ENCODE peak calls at places on chromosomes 16 and 17, in six cellular contexts. J is AG09309, H is right cardiac atrium, F is HAP-1, Y is dorsolateral prefrontal cortex, C is astrocyte. G is an unnamed sample.

GRCh38 chr17:28741358-28742349 is 2.2 kb upstream of the TRAF4 start:
- DNase-seq in F (no peak), J (no peak), H (no peak), Y (no peak), C (no peak), G (no peak)

GRCh38 chr16:49980166-49980565 is 44.9 kb upstream of the CNEP1R1 start:
- DNase-seq in J (no peak), H (no peak), F (no peak), Y (no peak), C (no peak), G (no peak)

GRCh38 chr16:81632392-81633146 is 146.5 kb upstream of the PLCG2 start:
- DNase-seq in Y (no peak), C (peak), H (no peak), J (no peak), F (no peak), G (peak)

GRCh38 chr17:78974635-78975591 is 4.8 kb downstream of the LGALS3BP start:
- DNase-seq in J (peak), C (peak), H (peak), F (peak), Y (no peak), G (peak)

GRCh38 chr16:81693047-81693446 is 86.0 kb upstream of the PLCG2 start:
- DNase-seq in H (peak), J (peak), Y (no peak), F (no peak), C (peak), G (no peak)

GRCh38 chr17:73342057-73342522 is 30.3 kb upstream of the CDC42EP4 start:
- DNase-seq in H (peak), Y (peak), C (peak), J (no peak), F (peak), G (peak)

GRCh38 chr17:31072186-31072585 is 22.6 kb upstream of the NF1 start:
- DNase-seq in Y (no peak), J (peak), C (no peak), F (peak), H (no peak), G (no peak)

GRCh38 chr17:47208744-47209488 is at the start of gene MYL4:
- DNase-seq in H (peak), J (no peak), C (no peak), F (no peak), Y (no peak), G (no peak)

GRCh38 chr16:50644730-50645129 is 36.4 kb downstream of the SNX20 start:
- DNase-seq in Y (no peak), H (no peak), C (peak), F (no peak), J (peak), G (peak)

GRCh38 chr17:72683506-72684404 is 408.7 kb downstream of the SLC39A11 start:
- DNase-seq in Y (no peak), J (peak), C (peak), F (no peak), H (peak), G (peak)

GRCh38 chr16:31202402-31203385 is at the start of gene PYCARD:
- DNase-seq in Y (no peak), C (peak), J (no peak), H (peak), F (no peak), G (peak)

GRCh38 chr16:59295474-59295873 is 561.4 kb upstream of the GOT2 start:
- DNase-seq in H (no peak), C (no peak), J (no peak), Y (no peak), F (no peak), G (no peak)

GRCh38 chr16:21650517-21650916 is 1.9 kb downstream of the IGSF6 start:
- DNase-seq in C (no peak), J (no peak), H (no peak), F (no peak), Y (no peak), G (no peak)
- H3K4me3 ChIP-seq in C (no peak), J (no peak), H (no peak), F (no peak), Y (no peak), G (no peak)

GRCh38 chr16:73301984-73302383 is 254.1 kb upstream of the ZFHX3 start:
- DNase-seq in C (no peak), F (no peak), J (no peak), H (no peak), Y (no peak), G (no peak)
- H3K4me3 ChIP-seq in C (no peak), F (no peak), J (no peak), H (no peak), Y (no peak), G (no peak)

GRCh38 chr16:86495357-86495701 is 15.0 kb upstream of the FOXF1 start:
- DNase-seq in F (no peak), Y (no peak), C (no peak), J (no peak), H (no peak), G (no peak)

GRCh38 chr16:86496929-86497381 is 13.4 kb upstream of the FOXF1 start:
- DNase-seq in J (no peak), H (no peak), F (no peak), Y (no peak), C (no peak), G (no peak)

GRCh38 chr16:86495756-86496261 is 14.5 kb upstream of the FOXF1 start:
- DNase-seq in H (no peak), C (no peak), J (no peak), Y (no peak), F (no peak), G (no peak)

GRCh38 chr16:86497551-86498021 is 12.7 kb upstream of the FOXF1 start:
- DNase-seq in Y (no peak), C (no peak), J (no peak), H (no peak), F (no peak), G (no peak)

DNA sequence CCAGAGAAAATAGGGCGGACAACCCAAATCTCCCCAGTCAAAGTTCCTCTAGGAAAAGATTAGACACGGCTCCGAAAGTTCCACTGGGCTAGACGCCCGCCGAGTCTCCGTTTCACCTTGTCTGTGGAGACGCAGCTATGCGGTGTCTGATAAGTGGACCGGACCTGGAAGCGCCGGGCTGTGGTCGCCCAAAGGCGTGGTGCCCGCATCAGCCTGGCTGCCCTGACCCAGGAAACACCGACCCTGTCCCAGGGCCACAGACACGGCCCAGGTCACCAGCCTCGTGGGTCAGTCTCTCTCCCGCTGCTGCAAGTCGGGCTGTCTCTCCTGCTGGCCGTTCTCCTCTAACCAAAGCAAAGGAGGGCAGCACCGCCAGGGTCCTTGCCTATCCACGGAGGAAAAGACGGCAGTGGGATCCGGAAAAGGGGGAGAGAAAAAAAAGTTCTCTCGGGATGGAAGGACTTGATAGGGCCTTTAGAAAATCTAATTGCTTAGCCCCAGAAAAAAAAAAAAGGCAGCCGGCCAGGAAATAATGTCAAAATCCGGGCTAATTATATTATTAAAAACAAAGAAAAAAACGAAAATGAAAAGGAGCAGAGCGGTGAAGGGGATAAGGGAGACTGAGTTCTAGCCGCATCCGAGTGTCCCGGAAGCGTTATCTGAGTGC is 13.9 kb upstream of the FOXF1 start:
- DNase-seq in H (no peak), F (no peak), C (no peak), J (no peak), Y (no peak), G (no peak)
- H3K4me3 ChIP-seq in H (no peak), F (no peak), C (no peak), J (no peak), Y (no peak), G (peak)

GRCh38 chr17:2755941-2756724 is 6.7 kb upstream of the CCDC92B start:
- DNase-seq in H (no peak), F (peak), Y (no peak), J (no peak), C (no peak), G (no peak)
- H3K4me3 ChIP-seq in H (peak), F (peak), Y (peak), J (no peak), C (no peak), G (peak)

GRCh38 chr16:21302454-21302853 is 24.4 kb upstream of the CRYM start:
- DNase-seq in H (no peak), J (no peak), F (no peak), Y (no peak), C (no peak), G (no peak)

GRCh38 chr16:21301895-21302291 is 23.8 kb upstream of the CRYM start:
- DNase-seq in H (no peak), Y (no peak), F (no peak), J (no peak), C (no peak), G (no peak)

GRCh38 chr16:21300309-21301167 is 22.4 kb upstream of the CRYM start:
- DNase-seq in H (peak), F (peak), Y (peak), C (peak), J (peak), G (peak)

GRCh38 chr16:21301168-21301894 is 23.2 kb upstream of the CRYM start:
- DNase-seq in H (peak), F (peak), C (peak), J (no peak), Y (no peak), G (peak)

DNA sequence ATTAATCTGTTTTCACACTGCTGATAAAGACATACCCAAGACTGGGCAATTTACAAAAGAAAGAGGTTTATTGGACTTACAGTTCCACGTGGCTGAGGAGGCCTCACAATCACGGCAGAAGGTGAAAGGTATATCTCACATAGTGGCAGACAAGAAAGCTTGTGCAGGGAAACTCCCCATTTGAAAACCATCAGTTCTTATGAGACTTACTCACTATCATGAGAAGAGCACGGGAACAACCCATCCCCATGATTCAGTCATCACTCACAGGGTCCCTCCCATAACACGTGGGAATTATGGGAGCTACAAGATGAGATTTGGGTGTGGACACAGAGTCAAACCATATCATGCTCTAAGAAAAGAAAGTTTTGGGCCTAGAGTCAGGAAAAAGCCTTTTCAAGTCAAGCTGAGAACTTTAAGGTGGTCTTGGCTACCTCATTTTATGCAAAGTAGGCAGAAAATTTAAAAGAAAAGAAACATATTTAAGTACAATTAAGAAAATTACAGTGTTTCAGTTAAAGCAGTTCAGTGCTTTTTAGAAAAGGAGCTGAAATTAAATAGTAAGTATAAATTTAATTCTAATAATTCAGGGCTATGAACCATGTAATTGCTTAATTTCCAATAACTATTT is 24.9 kb upstream of the CRYM start:
- DNase-seq in C (peak), Y (no peak), J (peak), F (no peak), H (no peak), G (no peak)
- H3K4me3 ChIP-seq in C (peak), Y (no peak), J (no peak), F (no peak), H (no peak), G (no peak)

GRCh38 chr17:42277342-42277712 is 1.1 kb upstream of the STAT5B start:
- DNase-seq in Y (no peak), H (no peak), F (no peak), J (no peak), C (no peak), G (no peak)
- H3K4me3 ChIP-seq in Y (peak), H (no peak), F (no peak), J (no peak), C (no peak), G (no peak)

DNA sequence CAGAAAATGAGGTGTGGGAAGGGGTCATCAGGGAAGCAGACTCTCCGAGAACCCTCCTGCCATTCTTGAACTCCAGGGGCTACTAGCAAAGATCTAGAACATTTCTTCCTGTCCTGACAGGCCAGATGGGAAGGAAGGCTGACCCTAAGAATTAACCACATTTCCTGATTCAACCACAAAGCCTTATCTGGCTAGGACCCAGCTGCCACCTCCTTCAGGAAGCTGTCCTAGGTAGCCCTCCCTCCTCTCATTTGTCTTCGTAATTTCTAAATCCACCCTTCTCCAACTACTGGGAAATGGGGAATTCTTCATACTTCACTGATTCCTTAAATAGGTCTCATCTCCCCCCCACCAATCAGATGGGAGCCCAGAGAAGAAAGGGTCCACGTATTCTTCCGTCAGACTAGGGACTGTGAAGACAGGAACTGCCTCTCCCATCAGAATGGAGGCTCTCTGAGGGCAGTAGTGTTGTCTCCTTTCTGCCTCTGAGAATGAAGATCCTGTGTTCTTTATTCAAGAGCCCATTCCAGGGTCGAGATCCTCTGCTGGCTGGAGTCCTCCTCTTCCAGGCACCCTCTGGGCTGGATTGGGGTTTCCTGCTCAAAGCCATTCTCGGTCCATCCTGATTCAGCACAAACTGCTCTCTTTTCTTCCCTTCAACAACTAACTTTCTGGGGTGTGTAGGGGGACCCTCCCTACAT is 2.1 kb downstream of the SAMD14 start:
- DNase-seq in C (peak), J (no peak), Y (no peak), H (no peak), F (no peak), G (no peak)
- H3K4me3 ChIP-seq in C (no peak), J (no peak), Y (no peak), H (no peak), F (no peak), G (no peak)

GRCh38 chr16:57539072-57539796 is 2.9 kb upstream of the CCDC102A start:
- DNase-seq in Y (no peak), F (no peak), C (no peak), J (no peak), H (no peak), G (no peak)
- H3K4me3 ChIP-seq in Y (no peak), F (no peak), C (no peak), J (no peak), H (no peak), G (no peak)

DNA sequence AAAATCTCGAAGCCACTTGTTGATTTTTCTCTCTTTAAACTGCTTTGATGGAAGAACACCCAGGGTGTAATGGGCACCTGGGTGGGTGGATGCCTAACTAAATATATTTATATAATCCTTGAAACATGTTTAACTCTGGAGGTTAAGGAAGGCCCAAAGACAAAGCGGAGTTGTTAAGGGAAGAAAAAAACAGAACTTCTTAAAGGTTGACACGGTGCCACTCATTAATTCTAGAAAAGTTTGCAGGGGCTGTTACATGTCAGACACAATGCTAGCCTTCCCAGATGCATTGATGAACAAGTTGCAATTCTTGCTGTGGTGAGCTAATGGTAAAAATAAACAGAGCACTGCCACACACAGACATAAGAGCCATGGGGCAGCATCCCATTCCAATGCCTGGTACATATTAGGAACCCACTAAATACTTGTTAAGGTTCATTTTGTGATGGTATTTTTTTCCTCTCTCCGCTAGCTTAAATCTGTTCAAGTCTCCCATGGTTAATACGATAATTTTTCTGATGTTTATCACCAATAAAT is 109.5 kb downstream of the CDH13 start:
- DNase-seq in C (no peak), H (no peak), F (no peak), Y (no peak), J (no peak), G (no peak)
- H3K4me3 ChIP-seq in C (no peak), H (no peak), F (no peak), Y (no peak), J (no peak), G (no peak)